ENCODE peak calls at places on chromosomes 13 and 19, in six cellular contexts. F is CD8-positive, alpha-beta T cell; X is C1 segment of cervical spinal cord; P is activated CD4-positive, alpha-beta T cell treated with anti-CD3 and anti-CD28 coated beads, Interleukin-2, amount 50 U/mL, for 24 hours; C is mucosa of descending colon; K is activated CD4-positive, alpha-beta memory T cell treated with anti-CD3 and anti-CD28 coated beads, Interleukin-2, amount 10 ng/mL, durations not matched to agents 7 days and 5 days. B is an unnamed sample.

GRCh38 chr19:4523306-4524110 is 5.2 kb upstream of the PLIN4 start:
- DNase-seq in F (peak), X (no peak), P (no peak), C (no peak), K (peak), B (no peak)

GRCh38 chr13:95301135-95301946 is at the start of gene ABCC4:
- DNase-seq in F (peak), X (peak), P (peak), C (peak), K (peak), B (peak)

GRCh38 chr13:38308736-38309135 is 40.9 kb upstream of the UFM1 start:
- DNase-seq in F (no peak), X (no peak), P (no peak), C (no peak), K (no peak), B (no peak)

GRCh38 chr13:47846886-47847285 is 154.2 kb downstream of the SUCLA2 start:
- DNase-seq in F (no peak), X (no peak), P (no peak), C (no peak), K (no peak), B (no peak)

GRCh38 chr19:14094854-14095253 is 4.3 kb upstream of the SAMD1 start:
- DNase-seq in F (no peak), X (no peak), P (no peak), C (no peak), K (no peak), B (no peak)

GRCh38 chr19:57887195-57887941 is 1.5 kb downstream of the ZNF814 start:
- DNase-seq in F (no peak), X (no peak), P (no peak), C (no peak), K (no peak), B (no peak)

GRCh38 chr19:34364830-34365462 is at the start of gene GPI:
- DNase-seq in F (peak), X (peak), P (peak), C (peak), K (peak), B (peak)

GRCh38 chr13:27006519-27007161 is 165.0 kb downstream of the USP12 start:
- DNase-seq in F (no peak), X (no peak), P (no peak), C (peak), K (peak), B (peak)

GRCh38 chr13:42272115-42272756 is at the start of gene AKAP11:
- DNase-seq in F (peak), X (peak), P (peak), C (peak), K (peak), B (no peak)

GRCh38 chr19:14542721-14543328 is 13.4 kb downstream of the TECR start:
- DNase-seq in F (no peak), X (no peak), P (no peak), C (no peak), K (no peak), B (no peak)

GRCh38 chr19:57191141-57192063 is at the start of gene ZNF264:
- DNase-seq in F (peak), X (peak), P (peak), C (peak), K (peak), B (peak)

GRCh38 chr19:49827034-49827433 is 8.9 kb downstream of the MED25 start:
- DNase-seq in F (no peak), X (no peak), P (no peak), C (no peak), K (no peak), B (no peak)

GRCh38 chr13:113973218-113974164 is at the start of gene C13orf46:
- DNase-seq in F (no peak), X (no peak), P (no peak), C (peak), K (no peak), B (no peak)

GRCh38 chr13:29703421-29703820 is 107.9 kb upstream of the SLC7A1 start:
- DNase-seq in F (no peak), X (no peak), P (no peak), C (no peak), K (no peak), B (no peak)

GRCh38 chr13:45048890-45049407 is 59.6 kb downstream of the GPALPP1 start:
- DNase-seq in F (no peak), X (no peak), P (no peak), C (no peak), K (no peak), B (no peak)

GRCh38 chr19:34228347-34228746 is 26.0 kb upstream of the GARRE1 start:
- DNase-seq in F (no peak), X (no peak), P (no peak), C (no peak), K (no peak), B (no peak)